ENCODE peak calls at places on chromosome 12, in ten cellular contexts. B is lung microvascular endothelial cell; U is effector memory CD4-positive, alpha-beta T cell; P is HFF-Myc; D is non-pigmented ciliary epithelial cell; H is iris pigment epithelial cell; Q is lower leg skin; E is activated T-cell treated with anti-CD3 and anti-CD28 coated beads for 48 hours; S is brain microvascular endothelial cell; A is HEK293T. X is an unnamed sample.

GRCh38 chr12:116303929-116304328 is 26.4 kb upstream of the MED13L start:
- DNase-seq in B (no peak), U (no peak), P (no peak), D (no peak), H (peak; percentile 48), Q (no peak), E (no peak), S (no peak), A (no peak), X (no peak)

GRCh38 chr12:107318554-107318803 is 225.1 kb upstream of the CRY1 start:
- DNase-seq in B (no peak), U (peak; percentile 3), P (no peak), D (no peak), H (no peak), Q (peak; percentile 88), E (no peak), S (no peak), A (no peak), X (no peak)

GRCh38 chr12:95258146-95258545 is 40.5 kb downstream of the VEZT start:
- DNase-seq in B (no peak), U (no peak), P (no peak), D (no peak), H (peak; percentile 17), Q (no peak), E (no peak), S (peak; percentile 9), A (no peak), X (no peak)

GRCh38 chr12:56720696-56721615 is 4.1 kb downstream of the NACA start:
- DNase-seq in B (no peak), U (no peak), P (no peak), D (no peak), H (no peak), Q (peak; percentile 66), E (no peak), S (no peak), A (no peak), X (no peak)

GRCh38 chr12:57460457-57461325 is 1.1 kb downstream of the GLI1 start:
- DNase-seq in B (no peak), U (no peak), P (no peak), D (no peak), H (no peak), Q (no peak), E (no peak), S (no peak), A (no peak), X (no peak)

GRCh38 chr12:109777544-109777943 is 55.7 kb downstream of the TRPV4 start:
- DNase-seq in B (no peak), U (peak; percentile 5), P (peak; percentile 33), D (peak; percentile 2), H (peak; percentile 59), Q (no peak), E (peak; percentile 12), S (peak; percentile 21), A (peak; percentile 73), X (no peak)

GRCh38 chr12:27822076-27822712 is 42.2 kb upstream of the MANSC4 start:
- DNase-seq in B (peak; percentile 60), U (peak; percentile 58), P (peak; percentile 76), D (peak; percentile 91), H (peak; percentile 97), Q (no peak), E (peak; percentile 58), S (peak; percentile 91), A (no peak), X (peak; percentile 93)

GRCh38 chr12:115597157-115597712 is 680.3 kb downstream of the MED13L start:
- DNase-seq in B (no peak), U (no peak), P (peak; percentile 62), D (peak; percentile 49), H (peak; percentile 76), Q (no peak), E (no peak), S (peak; percentile 32), A (no peak), X (no peak)

GRCh38 chr12:19316420-19316819 is 122.9 kb upstream of the AEBP2 start:
- DNase-seq in B (peak; percentile 10), U (no peak), P (no peak), D (peak; percentile 20), H (peak; percentile 64), Q (no peak), E (no peak), S (peak; percentile 35), A (no peak), X (peak; percentile 3)

GRCh38 chr12:51013441-51013840 is 12.7 kb downstream of the SLC11A2 start:
- DNase-seq in B (no peak), U (no peak), P (no peak), D (no peak), H (no peak), Q (no peak), E (no peak), S (no peak), A (no peak), X (no peak)

GRCh38 chr12:101877816-101878811 is 734 bp downstream of the DRAM1 start:
- DNase-seq in B (peak; percentile 49), U (no peak), P (no peak), D (no peak), H (peak; percentile 37), Q (peak; percentile 86), E (no peak), S (no peak), A (peak; percentile 16), X (no peak)

GRCh38 chr12:77914089-77914488 is 83.4 kb downstream of the NAV3 start:
- DNase-seq in B (peak; percentile 29), U (no peak), P (no peak), D (no peak), H (no peak), Q (no peak), E (no peak), S (no peak), A (no peak), X (no peak)

GRCh38 chr12:92471551-92471950 is 231.2 kb upstream of the PLEKHG7 start:
- DNase-seq in B (no peak), U (no peak), P (no peak), D (no peak), H (no peak), Q (no peak), E (no peak), S (no peak), A (no peak), X (no peak)

GRCh38 chr12:112939761-112940357 is 1.6 kb downstream of the OAS3 start:
- DNase-seq in B (no peak), U (no peak), P (no peak), D (no peak), H (no peak), Q (no peak), E (no peak), S (no peak), A (no peak), X (no peak)

GRCh38 chr12:4857472-4858291 is 52.0 kb upstream of the KCNA1 start:
- DNase-seq in B (peak; percentile 72), U (peak; percentile 32), P (peak; percentile 16), D (peak; percentile 18), H (peak; percentile 68), Q (peak; percentile 92), E (peak; percentile 64), S (peak; percentile 65), A (peak; percentile 75), X (peak; percentile 20)

GRCh38 chr12:57852620-57853509 is 6.3 kb upstream of the CTDSP2 start:
- DNase-seq in B (no peak), U (no peak), P (no peak), D (no peak), H (no peak), Q (no peak), E (no peak), S (no peak), A (no peak), X (no peak)

GRCh38 chr12:71664411-71665108 is 459 bp downstream of the THAP2 start:
- DNase-seq in B (peak; percentile 35), U (no peak), P (no peak), D (no peak), H (peak; percentile 39), Q (no peak), E (no peak), S (no peak), A (no peak), X (no peak)

GRCh38 chr12:123941485-123942276 is 30.9 kb downstream of the CCDC92 start:
- DNase-seq in B (no peak), U (no peak), P (no peak), D (no peak), H (peak; percentile 14), Q (peak; percentile 54), E (no peak), S (no peak), A (no peak), X (no peak)

GRCh38 chr12:82688035-82688501 is 1.4 kb downstream of the TMTC2 start:
- DNase-seq in B (no peak), U (no peak), P (no peak), D (no peak), H (peak; percentile 23), Q (no peak), E (no peak), S (peak; percentile 9), A (no peak), X (no peak)

GRCh38 chr12:108591267-108591980 is 6.5 kb downstream of the TMEM119 start:
- DNase-seq in B (no peak), U (no peak), P (no peak), D (no peak), H (no peak), Q (no peak), E (no peak), S (no peak), A (no peak), X (no peak)

GRCh38 chr12:28963554-28963953 is 185.5 kb upstream of the FAR2 start:
- DNase-seq in B (peak; percentile 69), U (no peak), P (no peak), D (no peak), H (peak; percentile 68), Q (no peak), E (no peak), S (no peak), A (peak; percentile 11), X (peak; percentile 37)

GRCh38 chr12:112087055-112087850 is 21.3 kb downstream of the NAA25 start:
- DNase-seq in B (no peak), U (no peak), P (no peak), D (no peak), H (no peak), Q (no peak), E (no peak), S (no peak), A (no peak), X (no peak)

GRCh38 chr12:62737201-62737600 is 197.7 kb downstream of the PPM1H start:
- DNase-seq in B (no peak), U (no peak), P (no peak), D (no peak), H (no peak), Q (no peak), E (no peak), S (no peak), A (no peak), X (no peak)

GRCh38 chr12:30169839-30170591 is 386.3 kb upstream of the TMTC1 start:
- DNase-seq in B (no peak), U (no peak), P (no peak), D (no peak), H (no peak), Q (no peak), E (no peak), S (no peak), A (no peak), X (no peak)

GRCh38 chr12:59724011-59724703 is 128.3 kb downstream of the SLC16A7 start:
- DNase-seq in B (no peak), U (no peak), P (no peak), D (no peak), H (no peak), Q (no peak), E (no peak), S (no peak), A (no peak), X (no peak)

GRCh38 chr12:107320031-107320928 is 226.9 kb upstream of the CRY1 start:
- DNase-seq in B (peak; percentile 50), U (peak; percentile 69), P (no peak), D (no peak), H (peak; percentile 84), Q (peak; percentile 89), E (peak; percentile 83), S (peak; percentile 45), A (peak; percentile 61), X (no peak)

X was measured in pulmonary artery endothelial cell.